ENCODE peak calls at places on chromosomes 2 and 18, in four cellular contexts. One of them, this sample, is unnamed.

GRCh38 chr2:241950413-241950863 is 80.9 kb downstream of the RTP5 start:
- DNase-seq in glomerular endothelial cell: no peak
- DNase-seq in neural crest cell: no peak
- DNase-seq in EL: no peak
- DNase-seq in this sample: no peak

GRCh38 chr18:34867520-34867919 is 157.4 kb downstream of the DTNA start:
- DNase-seq in glomerular endothelial cell: no peak
- DNase-seq in neural crest cell: peak
- DNase-seq in EL: peak
- DNase-seq in this sample: no peak

GRCh38 chr2:238471-239268 is 25.2 kb downstream of the SH3YL1 start:
- DNase-seq in glomerular endothelial cell: no peak
- DNase-seq in neural crest cell: no peak
- DNase-seq in EL: no peak
- DNase-seq in this sample: no peak

GRCh38 chr2:237731663-237732062 is 66.9 kb upstream of the RBM44 start:
- DNase-seq in glomerular endothelial cell: no peak
- DNase-seq in neural crest cell: no peak
- DNase-seq in EL: peak
- DNase-seq in this sample: peak

GRCh38 chr2:105143467-105144127 is 97.9 kb upstream of the GPR45 start:
- DNase-seq in glomerular endothelial cell: no peak
- DNase-seq in neural crest cell: peak
- DNase-seq in EL: peak
- DNase-seq in this sample: no peak

GRCh38 chr2:161946489-161947107 is 127.4 kb downstream of the DPP4 start:
- DNase-seq in glomerular endothelial cell: peak
- DNase-seq in neural crest cell: peak
- DNase-seq in EL: peak
- DNase-seq in this sample: peak

GRCh38 chr2:157032019-157032418 is 225.5 kb upstream of the GALNT5 start:
- DNase-seq in glomerular endothelial cell: peak
- DNase-seq in neural crest cell: no peak
- DNase-seq in EL: peak
- DNase-seq in this sample: no peak

GRCh38 chr18:9826666-9827065 is 59.1 kb upstream of the TXNDC2 start:
- DNase-seq in glomerular endothelial cell: no peak
- DNase-seq in neural crest cell: no peak
- DNase-seq in EL: no peak
- DNase-seq in this sample: no peak

GRCh38 chr2:14633451-14634211 is 1.1 kb downstream of the LRATD1 start:
- DNase-seq in glomerular endothelial cell: no peak
- DNase-seq in neural crest cell: peak
- DNase-seq in EL: no peak
- DNase-seq in this sample: no peak

GRCh38 chr18:58364867-58365533 is 263.9 kb downstream of the ALPK2 start:
- DNase-seq in glomerular endothelial cell: no peak
- DNase-seq in neural crest cell: no peak
- DNase-seq in EL: peak
- DNase-seq in this sample: no peak

GRCh38 chr18:65215865-65216466 is 534.8 kb upstream of the CDH7 start:
- DNase-seq in glomerular endothelial cell: no peak
- DNase-seq in neural crest cell: no peak
- DNase-seq in EL: no peak
- DNase-seq in this sample: peak

GRCh38 chr2:149451417-149452165 is 121.2 kb downstream of the LYPD6 start:
- DNase-seq in glomerular endothelial cell: no peak
- DNase-seq in neural crest cell: no peak
- DNase-seq in EL: no peak
- DNase-seq in this sample: no peak

GRCh38 chr2:241112592-241112991 is 10.5 kb upstream of the MTERF4 start:
- DNase-seq in glomerular endothelial cell: no peak
- DNase-seq in neural crest cell: no peak
- DNase-seq in EL: no peak
- DNase-seq in this sample: no peak

GRCh38 chr2:235854276-235854675 is 313.9 kb downstream of the GBX2 start:
- DNase-seq in glomerular endothelial cell: no peak
- DNase-seq in neural crest cell: no peak
- DNase-seq in EL: no peak
- DNase-seq in this sample: no peak

GRCh38 chr2:219460424-219460926 is 25.8 kb downstream of the SPEG start:
- DNase-seq in glomerular endothelial cell: no peak
- DNase-seq in neural crest cell: peak
- DNase-seq in EL: no peak
- DNase-seq in this sample: peak

GRCh38 chr18:50819027-50819726 is 639 bp downstream of the MRO start:
- DNase-seq in glomerular endothelial cell: no peak
- DNase-seq in neural crest cell: peak
- DNase-seq in EL: peak
- DNase-seq in this sample: no peak

GRCh38 chr2:88671786-88672427 is 19.6 kb upstream of the RPIA start:
- DNase-seq in glomerular endothelial cell: peak
- DNase-seq in neural crest cell: peak
- DNase-seq in EL: peak
- DNase-seq in this sample: peak

GRCh38 chr18:77344777-77345507 is 95.3 kb downstream of the GALR1 start:
- DNase-seq in glomerular endothelial cell: no peak
- DNase-seq in neural crest cell: no peak
- DNase-seq in EL: no peak
- DNase-seq in this sample: no peak

GRCh38 chr2:238908960-238909951 is 61.4 kb downstream of the TWIST2 start:
- DNase-seq in glomerular endothelial cell: no peak
- DNase-seq in neural crest cell: peak
- DNase-seq in EL: no peak
- DNase-seq in this sample: no peak

GRCh38 chr2:73897934-73898333 is 5.1 kb downstream of the ACTG2 start:
- DNase-seq in glomerular endothelial cell: no peak
- DNase-seq in neural crest cell: no peak
- DNase-seq in EL: no peak
- DNase-seq in this sample: no peak

GRCh38 chr2:219179601-219180465 is 1.8 kb downstream of the RETREG2 start:
- DNase-seq in glomerular endothelial cell: no peak
- DNase-seq in neural crest cell: no peak
- DNase-seq in EL: no peak
- DNase-seq in this sample: no peak

GRCh38 chr2:74009577-74009976 is 24.9 kb downstream of the TET3 start:
- DNase-seq in glomerular endothelial cell: no peak
- DNase-seq in neural crest cell: no peak
- DNase-seq in EL: no peak
- DNase-seq in this sample: no peak

This sample was measured in NCI-H2227 treated with DMSO at 0.1 percent for 48 hours.